ENCODE peak calls at places on chromosomes 4 and X, in eight cellular contexts. H, D, Q, A, K, X, T and R are unnamed samples.

GRCh38 chr4:54840992-54841768 is 183.4 kb downstream of the KIT start:
- DNase-seq in H (peak), Q (no peak), T (no peak), X (peak), K (no peak), D (peak), A (no peak), R (no peak)

GRCh38 chr4:89598602-89599001 is 238.4 kb downstream of the SNCA start:
- DNase-seq in H (no peak), A (no peak), X (peak), T (no peak), Q (no peak), D (peak), K (no peak), R (no peak)

GRCh38 chrX:10259716-10260115 is 102.9 kb downstream of the CLCN4 start:
- DNase-seq in H (no peak), K (no peak), D (no peak), Q (no peak), X (no peak), A (no peak), T (no peak), R (no peak)

GRCh38 chrX:54076903-54077302 is 32.6 kb upstream of the PHF8 start:
- DNase-seq in A (peak), X (peak), H (no peak), K (no peak), T (no peak), Q (no peak), D (peak), R (no peak)

GRCh38 chr4:52640808-52641595 is 18.1 kb downstream of the USP46 start:
- DNase-seq in Q (no peak), K (no peak), H (no peak), T (no peak), X (peak), D (peak), A (no peak), R (no peak)

GRCh38 chr4:140567722-140568121 is 1.0 kb downstream of the UCP1 start:
- DNase-seq in K (no peak), D (no peak), H (no peak), Q (peak), A (no peak), X (no peak), T (no peak), R (no peak)

GRCh38 chr4:123488916-123489315 is 92.3 kb downstream of the SPRY1 start:
- DNase-seq in K (no peak), A (peak), X (peak), D (peak), T (no peak), Q (no peak), H (no peak), R (no peak)

GRCh38 chrX:93874554-93874953 is 200.5 kb downstream of the FAM133A start:
- DNase-seq in X (peak), H (no peak), A (no peak), D (peak), K (no peak), Q (peak), T (no peak), R (no peak)

GRCh38 chr4:137065306-137065705 is 467.0 kb downstream of the PCDH18 start:
- DNase-seq in Q (no peak), H (no peak), D (no peak), A (peak), X (no peak), K (no peak), T (no peak), R (no peak)

GRCh38 chr4:175457956-175458355 is 354.1 kb downstream of the GPM6A start:
- DNase-seq in T (no peak), K (no peak), X (no peak), A (no peak), D (no peak), H (no peak), Q (no peak), R (no peak)

GRCh38 chrX:10121787-10122186 is 35.0 kb upstream of the CLCN4 start:
- DNase-seq in X (no peak), K (no peak), Q (no peak), T (no peak), H (peak), D (no peak), A (no peak), R (no peak)

GRCh38 chrX:21225643-21226042 is 148.6 kb upstream of the CNKSR2 start:
- DNase-seq in Q (no peak), K (no peak), H (no peak), T (no peak), X (no peak), A (no peak), D (no peak), R (no peak)

GRCh38 chr4:67393699-67394281 is 151.5 kb downstream of the CENPC start:
- DNase-seq in K (no peak), H (no peak), D (no peak), A (no peak), X (peak), Q (no peak), T (no peak), R (no peak)

GRCh38 chr4:5616331-5616950 is 91.9 kb downstream of the EVC2 start:
- DNase-seq in K (no peak), D (no peak), A (no peak), H (no peak), X (no peak), Q (no peak), T (no peak), R (no peak)

GRCh38 chrX:126799059-126799458 is 20.5 kb upstream of the PRR32 start:
- DNase-seq in D (no peak), Q (no peak), H (no peak), X (peak), A (no peak), T (peak), K (no peak), R (no peak)

GRCh38 chr4:145097331-145097820 is 620 bp downstream of the ANAPC10 start:
- DNase-seq in Q (no peak), X (no peak), D (no peak), H (no peak), T (no peak), K (no peak), A (no peak), R (no peak)

GRCh38 chrX:110442631-110443030 is 84.0 kb downstream of the RTL9 start:
- DNase-seq in H (no peak), X (peak), T (no peak), K (no peak), D (peak), A (no peak), Q (no peak), R (no peak)

GRCh38 chrX:68947882-68948605 is 119.2 kb downstream of the EFNB1 start:
- DNase-seq in X (no peak), K (no peak), A (no peak), Q (no peak), D (no peak), H (no peak), T (peak), R (peak)

GRCh38 chrX:43949669-43950068 is 23.5 kb downstream of the NDP start:
- DNase-seq in K (no peak), T (no peak), Q (peak), D (no peak), A (no peak), X (no peak), H (peak), R (no peak)
- TF ChIP-seq CTCF in K (peak), T (peak), Q (peak), D (no peak), A (peak), X (no peak), H (peak), R (peak)

GRCh38 chr4:87965501-87965975 is 10.0 kb upstream of the SPP1 start:
- DNase-seq in Q (no peak), H (no peak), X (no peak), K (no peak), D (no peak), A (no peak), T (no peak), R (no peak)
- TF ChIP-seq CTCF in Q (no peak), H (no peak), X (no peak), K (no peak), D (no peak), A (no peak), T (no peak), R (no peak)

GRCh38 chr4:16029329-16029728 is 54.5 kb downstream of the PROM1 start:
- DNase-seq in T (no peak), D (no peak), K (no peak), Q (no peak), A (peak), X (no peak), H (no peak), R (no peak)

GRCh38 chr4:16032382-16032743 is 51.5 kb downstream of the PROM1 start:
- DNase-seq in A (no peak), T (no peak), Q (no peak), H (no peak), K (no peak), D (no peak), X (no peak), R (no peak)

GRCh38 chr4:16032871-16033505 is 50.8 kb downstream of the PROM1 start:
- DNase-seq in Q (no peak), K (no peak), D (no peak), H (no peak), X (no peak), T (no peak), A (peak), R (no peak)

GRCh38 chr4:16029886-16030285 is 53.9 kb downstream of the PROM1 start:
- DNase-seq in X (no peak), K (no peak), D (no peak), A (no peak), T (no peak), Q (no peak), H (no peak), R (no peak)

GRCh38 chr4:16031554-16032381 is 52.1 kb downstream of the PROM1 start:
- DNase-seq in D (no peak), X (no peak), T (no peak), Q (no peak), K (no peak), H (no peak), A (no peak), R (no peak)
- TF ChIP-seq CTCF in D (no peak), X (no peak), T (no peak), Q (no peak), K (no peak), H (no peak), A (no peak), R (no peak)

DNA sequence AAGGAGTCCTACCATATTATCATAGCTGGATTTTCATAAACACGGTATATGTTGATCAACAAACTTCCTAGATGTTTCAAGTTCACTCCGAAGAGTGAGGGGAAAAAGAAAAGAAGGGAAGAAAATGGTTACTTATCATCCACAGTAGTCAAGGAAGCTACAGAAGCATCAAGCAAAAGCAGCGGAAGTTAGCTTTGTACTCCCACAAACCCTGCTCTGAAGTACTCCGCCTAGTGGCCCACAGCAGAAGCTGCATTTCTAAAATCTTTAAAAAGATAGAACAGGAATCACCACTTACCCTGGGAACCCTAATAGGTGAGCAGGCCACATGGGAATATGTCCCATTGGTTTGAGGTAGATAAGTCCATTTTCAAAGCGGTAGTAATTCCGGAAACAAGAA is 28.5 kb upstream of the FRG1 start:
- DNase-seq in D (no peak), A (no peak), T (no peak), K (no peak), H (no peak), Q (no peak), X (no peak), R (no peak)
- TF ChIP-seq CTCF in D (peak), A (peak), T (no peak), K (no peak), H (no peak), Q (peak), X (peak), R (no peak)

DNA sequence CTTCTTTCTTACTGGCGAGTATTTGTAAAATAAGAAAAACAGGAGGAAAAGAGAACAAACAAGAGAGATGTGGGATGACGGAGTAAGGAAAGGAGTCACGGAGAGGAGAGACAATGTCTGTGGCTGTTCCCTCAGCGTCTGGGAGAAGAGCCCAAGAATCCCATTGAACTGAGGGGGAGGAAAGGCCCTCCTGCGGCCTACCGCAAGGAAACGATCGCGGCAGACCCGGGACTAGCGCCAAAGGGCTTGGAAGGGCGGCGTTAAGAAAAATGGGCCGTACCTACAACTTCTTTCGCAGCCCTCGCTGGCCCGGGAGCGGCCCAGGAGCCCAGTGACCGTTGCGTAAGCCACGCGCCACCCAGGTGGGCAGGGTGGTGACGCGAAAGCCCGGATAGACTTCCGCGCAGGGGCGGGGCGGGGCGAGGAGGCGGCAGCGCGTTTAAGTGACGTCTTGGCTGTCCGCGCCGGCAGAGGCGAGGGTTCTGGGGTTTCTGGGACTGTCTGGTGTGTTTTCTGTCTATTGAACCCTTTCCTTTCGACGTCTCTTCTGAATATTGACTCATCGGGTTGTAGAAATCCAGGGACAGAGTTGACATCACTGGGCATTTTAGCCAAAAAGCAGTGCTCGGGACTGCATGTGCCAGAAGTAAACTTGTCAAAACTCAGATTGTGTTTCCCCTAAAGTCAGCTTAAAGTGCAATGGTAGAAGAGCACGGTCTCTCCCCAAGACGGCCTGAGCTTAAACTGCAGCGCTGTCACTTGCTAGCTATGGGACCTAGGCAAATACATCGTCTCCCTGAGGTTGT is at the start of gene SLC9B1:
- DNase-seq in T (peak), H (peak), D (peak), X (peak), A (peak), K (peak), Q (peak), R (peak)
- TF ChIP-seq CTCF in T (no peak), H (no peak), D (no peak), X (no peak), A (no peak), K (no peak), Q (no peak), R (no peak)

GRCh38 chr4:108834167-108834566 is 71.3 kb upstream of the ETNPPL start:
- DNase-seq in K (no peak), D (peak), A (peak), Q (no peak), X (peak), T (no peak), H (no peak), R (no peak)

GRCh38 chr4:108829981-108830492 is 67.2 kb upstream of the ETNPPL start:
- DNase-seq in Q (no peak), K (no peak), T (no peak), D (no peak), A (no peak), X (no peak), H (no peak), R (no peak)

GRCh38 chr4:108834787-108835384 is 72.0 kb upstream of the ETNPPL start:
- DNase-seq in Q (no peak), H (no peak), K (no peak), T (no peak), D (peak), A (no peak), X (peak), R (no peak)

GRCh38 chr4:108830509-108831244 is 67.8 kb upstream of the ETNPPL start:
- DNase-seq in H (peak), D (no peak), A (no peak), T (peak), X (no peak), Q (no peak), K (peak), R (peak)

GRCh38 chr4:108833041-108833440 is 70.2 kb upstream of the ETNPPL start:
- DNase-seq in Q (no peak), T (no peak), H (no peak), D (no peak), A (no peak), X (peak), K (no peak), R (no peak)
- TF ChIP-seq CTCF in Q (peak), T (no peak), H (no peak), D (no peak), A (peak), X (no peak), K (no peak), R (no peak)

GRCh38 chrX:56974408-56974807 is 20.9 kb downstream of the SPIN3 start:
- DNase-seq in X (no peak), H (no peak), D (peak), Q (no peak), T (no peak), K (no peak), A (no peak), R (no peak)

GRCh38 chrX:56978172-56978571 is 17.2 kb downstream of the SPIN3 start:
- DNase-seq in X (peak), K (no peak), Q (no peak), H (peak), T (peak), D (peak), A (no peak), R (no peak)

GRCh38 chrX:56975611-56976010 is 19.7 kb downstream of the SPIN3 start:
- DNase-seq in K (no peak), A (no peak), X (peak), D (no peak), Q (no peak), T (no peak), H (no peak), R (no peak)
- TF ChIP-seq CTCF in K (no peak), A (no peak), X (no peak), D (no peak), Q (no peak), T (no peak), H (no peak), R (no peak)

GRCh38 chr4:184937030-184937710 is 81.1 kb upstream of the HELT start:
- DNase-seq in D (no peak), A (no peak), T (no peak), H (no peak), X (no peak), Q (no peak), K (no peak), R (no peak)
- TF ChIP-seq CTCF in D (no peak), A (no peak), T (no peak), H (no peak), X (no peak), Q (no peak), K (no peak), R (no peak)

DNA sequence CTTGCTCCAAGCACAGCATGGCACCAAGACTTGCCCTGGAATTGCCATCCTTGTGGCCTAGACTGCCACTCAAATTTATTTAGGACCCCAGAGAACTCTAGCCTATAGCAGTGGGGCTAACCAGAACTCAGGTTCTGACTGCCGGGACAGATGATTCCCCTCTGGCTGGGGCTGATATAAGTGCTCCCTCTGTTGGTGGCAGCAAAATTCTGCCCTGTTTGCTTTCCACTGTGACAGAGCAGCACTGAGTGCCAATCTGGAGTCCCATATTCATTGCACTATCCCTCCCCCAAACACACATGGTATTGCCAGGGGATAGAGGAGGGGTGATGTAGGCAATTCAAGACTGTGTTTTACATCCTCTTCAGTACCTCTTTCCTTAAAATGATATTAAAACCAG is 1081.9 kb downstream of the FAT4 start:
- DNase-seq in Q (no peak), T (no peak), A (no peak), H (no peak), X (no peak), D (no peak), K (no peak), R (no peak)
- TF ChIP-seq CTCF in Q (no peak), T (no peak), A (no peak), H (no peak), X (peak), D (no peak), K (no peak), R (no peak)

GRCh38 chrX:155962906-155963305 is 34.6 kb upstream of the IL9R start:
- DNase-seq in H (no peak), T (no peak), A (no peak), X (no peak), D (no peak), Q (no peak), K (no peak), R (no peak)
- TF ChIP-seq CTCF in H (no peak), T (no peak), A (no peak), X (no peak), D (no peak), Q (no peak), K (no peak), R (no peak)